ENCODE peak calls at places on chromosomes 16 and 17, in ten cellular contexts. V is SJSA1; M is nucleus accumbens; I is NCI-H2029; H is activated CD4-positive, CD25-positive, alpha-beta regulatory T cell treated with anti-CD3 and anti-CD28 coated beads, Interleukin-2, amount 50 U/mL, for 16 hours; J is GM04504; R is NCI-H1436; Z is skeletal muscle cell; Y is epithelial cell of esophagus; D is stimulated activated CD8-positive, alpha-beta memory T cell treated with anti-CD3 and anti-CD28 coated beads, Interleukin-4, amount 100 ng/mL, for 24 hours. E is an unnamed sample.

GRCh38 chr17:82900741-82901140 is 60.9 kb upstream of the ZNF750 start:
- DNase-seq in R (no peak), H (no peak), Y (no peak), J (no peak), Z (no peak), V (peak; percentile 74), D (no peak), I (no peak), M (no peak), E (no peak)

GRCh38 chr17:37039269-37039668 is 90.5 kb downstream of the AATF start:
- DNase-seq in V (no peak), D (no peak), Z (no peak), J (no peak), M (no peak), H (no peak), R (peak; percentile 37), Y (no peak), I (no peak), E (no peak)

GRCh38 chr16:75102595-75102994 is 14.0 kb downstream of the LDHD start:
- DNase-seq in R (no peak), Y (no peak), V (no peak), I (no peak), M (no peak), J (no peak), H (no peak), D (no peak), Z (no peak), E (no peak)

GRCh38 chr16:66728117-66728787 is 23.2 kb downstream of the DYNC1LI2 start:
- DNase-seq in H (no peak), R (peak; percentile 22), D (no peak), V (no peak), I (peak; percentile 42), Z (no peak), J (no peak), Y (peak; percentile 58), M (no peak), E (peak; percentile 72)

GRCh38 chr16:85401917-85402766 is 211.0 kb upstream of the GSE1 start:
- DNase-seq in J (no peak), R (no peak), V (peak; percentile 41), Y (no peak), I (no peak), H (no peak), D (no peak), M (no peak), Z (no peak), E (no peak)

GRCh38 chr17:81962499-81963441 is 1.8 kb upstream of the NOTUM start:
- DNase-seq in Z (no peak), H (no peak), I (no peak), V (no peak), M (no peak), Y (no peak), J (no peak), R (no peak), D (no peak), E (peak; percentile 71)

GRCh38 chr17:77400445-77400870 is 259.7 kb downstream of the SEC14L1 start:
- DNase-seq in Y (no peak), V (peak; percentile 70), I (no peak), M (no peak), Z (no peak), D (peak; percentile 72), H (peak; percentile 60), J (no peak), R (no peak), E (no peak)

GRCh38 chr17:29567362-29568330 is 809 bp upstream of the ABHD15 start:
- DNase-seq in Y (peak; percentile 54), H (peak; percentile 57), M (no peak), D (peak; percentile 62), J (no peak), I (no peak), V (peak; percentile 78), R (peak; percentile 70), Z (no peak), E (peak; percentile 76)

GRCh38 chr16:4193920-4194319 is 48.0 kb downstream of the SRL start:
- DNase-seq in H (no peak), Z (no peak), V (no peak), M (no peak), R (no peak), J (no peak), Y (no peak), D (no peak), I (no peak), E (no peak)

GRCh38 chr17:7220593-7221280 is 999 bp downstream of the ACADVL start:
- DNase-seq in H (no peak), V (peak; percentile 59), J (no peak), D (peak; percentile 43), M (peak; percentile 20), R (no peak), Z (no peak), Y (peak; percentile 78), I (peak; percentile 15), E (peak; percentile 59)

GRCh38 chr17:50944902-50945720 is 79.0 kb upstream of the TOB1 start:
- DNase-seq in J (no peak), H (no peak), Y (no peak), D (no peak), Z (no peak), V (no peak), R (no peak), M (no peak), I (no peak), E (no peak)

GRCh38 chr17:78058581-78058980 is 70.0 kb downstream of the TMC6 start:
- DNase-seq in R (no peak), M (no peak), Y (no peak), H (no peak), V (no peak), J (no peak), D (no peak), I (no peak), Z (no peak), E (no peak)

GRCh38 chr17:21194688-21195087 is 19.3 kb downstream of the TMEM11 start:
- DNase-seq in M (no peak), H (no peak), I (no peak), V (no peak), D (no peak), J (peak; percentile 47), Z (no peak), Y (peak; percentile 59), R (no peak), E (no peak)

GRCh38 chr17:31778538-31778937 is 80.5 kb downstream of the COPRS start:
- DNase-seq in D (no peak), Z (no peak), H (no peak), Y (no peak), R (no peak), V (no peak), I (no peak), M (no peak), J (no peak), E (no peak)

GRCh38 chr16:74732951-74733350 is 32.3 kb upstream of the MLKL start:
- DNase-seq in R (no peak), J (no peak), V (no peak), Y (no peak), D (no peak), I (no peak), H (no peak), Z (no peak), M (no peak), E (no peak)

GRCh38 chr17:69733171-69734014 is 318.9 kb downstream of the MAP2K6 start:
- DNase-seq in R (no peak), Z (peak; percentile 67), H (no peak), J (no peak), V (peak; percentile 53), D (no peak), I (no peak), M (no peak), Y (peak; percentile 96), E (peak; percentile 2)

GRCh38 chr17:57612202-57613071 is 132.7 kb downstream of the CCDC182 start:
- DNase-seq in H (no peak), Y (peak; percentile 35), R (peak; percentile 91), J (no peak), D (no peak), M (no peak), V (no peak), I (peak; percentile 50), Z (no peak), E (peak; percentile 62)

GRCh38 chr16:81511371-81511770 is 66.8 kb downstream of the CMIP start:
- DNase-seq in Y (peak; percentile 77), H (no peak), M (no peak), Z (no peak), R (no peak), I (no peak), V (no peak), D (no peak), J (no peak), E (no peak)

GRCh38 chr16:31451681-31452351 is 7.5 kb upstream of the ARMC5 start:
- DNase-seq in D (no peak), M (peak; percentile 10), V (peak; percentile 74), Z (no peak), J (no peak), R (peak; percentile 26), H (no peak), Y (peak; percentile 86), I (peak; percentile 15), E (peak; percentile 77)

GRCh38 chr17:66309793-66310192 is 7.4 kb downstream of the PRKCA start:
- DNase-seq in D (no peak), I (no peak), Y (no peak), H (no peak), R (no peak), V (no peak), J (no peak), Z (no peak), M (no peak), E (no peak)

GRCh38 chr17:5581655-5582054 is 2.7 kb downstream of the NLRP1 start:
- DNase-seq in R (no peak), M (no peak), I (no peak), D (no peak), Z (no peak), Y (no peak), J (no peak), H (no peak), V (no peak), E (no peak)

GRCh38 chr16:24124291-24124690 is 131.8 kb upstream of the CACNG3 start:
- DNase-seq in M (no peak), J (no peak), Y (no peak), D (no peak), R (no peak), Z (no peak), V (no peak), H (no peak), I (no peak), E (no peak)

GRCh38 chr16:56990407-56991286 is 1.3 kb downstream of the NLRC5 start:
- DNase-seq in R (no peak), V (no peak), M (no peak), J (no peak), Y (no peak), D (no peak), Z (no peak), I (no peak), H (no peak), E (no peak)

GRCh38 chr17:73340093-73340596 is 28.3 kb upstream of the CDC42EP4 start:
- DNase-seq in Z (peak; percentile 66), Y (peak; percentile 98), D (no peak), V (peak; percentile 90), H (no peak), I (no peak), M (no peak), J (peak; percentile 85), R (no peak), E (peak; percentile 93)

GRCh38 chr17:40354191-40355122 is 10.1 kb downstream of the GJD3 start:
- DNase-seq in D (no peak), Y (no peak), H (no peak), R (no peak), V (no peak), I (no peak), J (no peak), M (no peak), Z (no peak), E (no peak)

GRCh38 chr17:62892870-62893338 is 73.1 kb upstream of the TANC2 start:
- DNase-seq in H (no peak), D (peak; percentile 0), M (no peak), R (peak; percentile 6), V (no peak), Z (peak; percentile 82), I (peak; percentile 23), Y (peak; percentile 99), J (peak; percentile 57), E (peak; percentile 28)

GRCh38 chr16:84175351-84176081 is 11.3 kb downstream of the TAF1C start:
- DNase-seq in J (no peak), H (peak; percentile 25), Z (no peak), M (peak; percentile 44), Y (peak; percentile 75), R (no peak), I (peak; percentile 0), D (peak; percentile 38), V (peak; percentile 76), E (peak; percentile 70)

GRCh38 chr17:41625602-41626001 is 1.2 kb upstream of the KRT17 start:
- DNase-seq in I (no peak), J (no peak), R (no peak), M (no peak), H (no peak), V (peak; percentile 94), Y (peak; percentile 97), D (no peak), Z (no peak), E (peak; percentile 49)